ENCODE peak calls at places on chromosomes 7 and 10, in eight cellular contexts. R, B, M, X, G, U, Z and V are unnamed samples.

GRCh38 chr10:65602182-65602865 is 1323.5 kb upstream of the LRRTM3 start:
- DNase-seq in R (no peak), B (no peak), M (no peak), X (no peak), G (no peak), U (no peak), Z (no peak), V (no peak)

GRCh38 chr7:83005410-83005809 is 157.3 kb downstream of the PCLO start:
- DNase-seq in R (no peak), B (peak), M (peak), X (peak), G (peak), U (no peak), Z (no peak), V (no peak)

GRCh38 chr7:2880051-2880450 is 35.9 kb upstream of the GNA12 start:
- DNase-seq in R (no peak), B (no peak), M (no peak), X (no peak), G (no peak), U (no peak), Z (no peak), V (no peak)

GRCh38 chr7:16067695-16068094 is 353.6 kb downstream of the CRPPA start:
- DNase-seq in R (no peak), B (peak), M (no peak), X (no peak), G (no peak), U (no peak), Z (no peak), V (no peak)

GRCh38 chr10:128421731-128422130 is 295.5 kb upstream of the MKI67 start:
- DNase-seq in R (no peak), B (no peak), M (no peak), X (no peak), G (no peak), U (no peak), Z (no peak), V (no peak)

GRCh38 chr7:132161231-132161915 is 414.9 kb downstream of the PLXNA4 start:
- DNase-seq in R (peak), B (peak), M (no peak), X (no peak), G (no peak), U (peak), Z (no peak), V (no peak)

GRCh38 chr7:1442355-1443124 is 16.7 kb downstream of the MICALL2 start:
- DNase-seq in R (no peak), B (no peak), M (no peak), X (no peak), G (no peak), U (no peak), Z (no peak), V (no peak)

GRCh38 chr10:86373828-86374227 is 7.2 kb upstream of the GRID1 start:
- DNase-seq in R (no peak), B (no peak), M (no peak), X (no peak), G (no peak), U (no peak), Z (no peak), V (no peak)

GRCh38 chr10:119246862-119247549 is 39.6 kb downstream of the GRK5 start:
- DNase-seq in R (peak), B (peak), M (no peak), X (peak), G (no peak), U (peak), Z (no peak), V (no peak)

GRCh38 chr7:137847418-137848050 is 760 bp upstream of the DGKI start:
- DNase-seq in R (peak), B (no peak), M (no peak), X (peak), G (no peak), U (no peak), Z (no peak), V (no peak)

GRCh38 chr10:92087750-92088395 is 164.3 kb downstream of the BTAF1 start:
- DNase-seq in R (peak), B (peak), M (peak), X (peak), G (peak), U (peak), Z (peak), V (peak)

GRCh38 chr10:102729090-102730026 is 14.4 kb upstream of the WBP1L start:
- DNase-seq in R (peak), B (peak), M (peak), X (peak), G (peak), U (peak), Z (peak), V (peak)

GRCh38 chr7:68691261-68692216 is 906.7 kb upstream of the AUTS2 start:
- DNase-seq in R (peak), B (peak), M (no peak), X (peak), G (no peak), U (peak), Z (no peak), V (no peak)

GRCh38 chr10:44340557-44340956 is 44.3 kb downstream of the CXCL12 start:
- DNase-seq in R (no peak), B (no peak), M (no peak), X (no peak), G (no peak), U (no peak), Z (no peak), V (no peak)

GRCh38 chr10:101001225-101002035 is 1.8 kb downstream of the LZTS2 start:
- DNase-seq in R (peak), B (peak), M (no peak), X (peak), G (no peak), U (peak), Z (no peak), V (no peak)

GRCh38 chr7:130492519-130493274 is 812 bp downstream of the MEST start:
- DNase-seq in R (no peak), B (no peak), M (no peak), X (peak), G (peak), U (no peak), Z (peak), V (no peak)

GRCh38 chr7:115260381-115260780 is 338.5 kb downstream of the MDFIC start:
- DNase-seq in R (no peak), B (no peak), M (no peak), X (peak), G (no peak), U (no peak), Z (no peak), V (no peak)

GRCh38 chr10:586716-587115 is 102.8 kb downstream of the DIP2C start:
- DNase-seq in R (no peak), B (no peak), M (no peak), X (no peak), G (no peak), U (no peak), Z (no peak), V (no peak)

GRCh38 chr10:30357075-30357801 is 8.2 kb upstream of the MTPAP start:
- DNase-seq in R (no peak), B (no peak), M (no peak), X (no peak), G (no peak), U (no peak), Z (no peak), V (no peak)

GRCh38 chr7:18952846-18953245 is 164.6 kb downstream of the TWIST1 start:
- DNase-seq in R (no peak), B (no peak), M (no peak), X (no peak), G (no peak), U (no peak), Z (no peak), V (no peak)

GRCh38 chr10:113347508-113347907 is 205.3 kb upstream of the HABP2 start:
- DNase-seq in R (no peak), B (no peak), M (no peak), X (no peak), G (no peak), U (peak), Z (no peak), V (no peak)

GRCh38 chr7:40331915-40332314 is 197.1 kb downstream of the SUGCT start:
- DNase-seq in R (peak), B (no peak), M (no peak), X (no peak), G (no peak), U (no peak), Z (no peak), V (no peak)

GRCh38 chr7:105650382-105650729 is 69.1 kb upstream of the EFCAB10 start:
- DNase-seq in R (no peak), B (no peak), M (no peak), X (no peak), G (no peak), U (no peak), Z (no peak), V (no peak)

GRCh38 chr10:112607506-112607905 is 160.5 kb downstream of the VTI1A start:
- DNase-seq in R (no peak), B (no peak), M (no peak), X (no peak), G (no peak), U (no peak), Z (no peak), V (no peak)

GRCh38 chr10:119713744-119714483 is 11.9 kb upstream of the INPP5F start:
- DNase-seq in R (no peak), B (no peak), M (no peak), X (no peak), G (no peak), U (no peak), Z (no peak), V (no peak)

GRCh38 chr10:86914734-86915133 is 42.7 kb downstream of the MMRN2 start:
- DNase-seq in R (no peak), B (no peak), M (no peak), X (no peak), G (no peak), U (no peak), Z (no peak), V (no peak)